ENCODE peak calls at places on chromosomes 6 and 20, in six cellular contexts. M, W, G, K, F and L are unnamed samples.
A peak's percentile ranks its signal among the peaks of the same experiment; 100 is the strongest.

GRCh38 chr20:62143976-62144825 is 632 bp downstream of the SS18L1 start:
- DNase-seq in M (no peak), G (peak; percentile 61), W (peak; percentile 58), F (peak; percentile 69), K (peak; percentile 79), L (peak; percentile 40)

GRCh38 chr20:52379723-52380336 is 188.3 kb upstream of the ZFP64 start:
- DNase-seq in G (peak; percentile 9), K (peak; percentile 60), F (peak; percentile 68), M (peak; percentile 19), W (peak; percentile 40), L (peak; percentile 11)

GRCh38 chr20:63980317-63980805 is 571 bp upstream of the PRPF6 start:
- DNase-seq in W (no peak), F (no peak), G (peak; percentile 35), K (no peak), M (no peak), L (no peak)

GRCh38 chr6:45663181-45664180 is 285.7 kb upstream of the SUPT3H start:
- DNase-seq in K (peak; percentile 71), F (no peak), G (no peak), M (no peak), W (peak; percentile 40), L (no peak)

GRCh38 chr6:30465582-30466306 is 23.6 kb upstream of the HLA-E start:
- DNase-seq in F (peak; percentile 45), K (no peak), G (no peak), W (no peak), M (no peak), L (no peak)

GRCh38 chr6:75934643-75935472 is 137.6 kb downstream of the IMPG1 start:
- DNase-seq in F (peak; percentile 76), G (peak; percentile 69), K (no peak), W (no peak), M (peak; percentile 28), L (peak; percentile 61)

GRCh38 chr6:14476793-14477531 is 359.4 kb downstream of the CD83 start:
- DNase-seq in G (no peak), M (peak; percentile 43), W (no peak), K (no peak), F (peak; percentile 43), L (no peak)

GRCh38 chr20:24364464-24364863 is 105.0 kb upstream of the SYNDIG1 start:
- DNase-seq in M (no peak), W (no peak), F (no peak), G (no peak), K (no peak), L (no peak)

GRCh38 chr6:46437671-46438221 is 53.5 kb downstream of the RCAN2 start:
- DNase-seq in G (no peak), F (no peak), K (no peak), W (no peak), M (no peak), L (no peak)

GRCh38 chr20:48149887-48150286 is 364.6 kb upstream of the SULF2 start:
- DNase-seq in W (no peak), G (no peak), K (no peak), M (no peak), F (no peak), L (no peak)

GRCh38 chr6:53699462-53699861 is 33.9 kb upstream of the KLHL31 start:
- DNase-seq in W (no peak), K (no peak), G (no peak), F (no peak), M (no peak), L (no peak)

GRCh38 chr6:134850906-134851305 is 99.0 kb downstream of the ALDH8A1 start:
- DNase-seq in K (no peak), W (no peak), G (no peak), F (no peak), M (no peak), L (no peak)

GRCh38 chr6:34680802-34681515 is 15.6 kb downstream of the ILRUN start:
- DNase-seq in M (no peak), K (no peak), F (peak; percentile 30), G (no peak), W (no peak), L (no peak)

GRCh38 chr6:22600059-22600458 is 30.7 kb downstream of the HDGFL1 start:
- DNase-seq in K (no peak), W (no peak), F (no peak), M (no peak), G (no peak), L (no peak)

GRCh38 chr6:64012351-64013060 is 376.9 kb downstream of the PHF3 start:
- DNase-seq in W (no peak), F (peak; percentile 91), K (no peak), G (peak; percentile 77), M (no peak), L (no peak)

GRCh38 chr6:100883347-100883746 is 2.2 kb upstream of the ASCC3 start:
- DNase-seq in F (no peak), K (no peak), G (no peak), W (no peak), M (no peak), L (no peak)

GRCh38 chr6:43308101-43308989 is at the start of gene CRIP3:
- DNase-seq in K (no peak), W (peak; percentile 48), M (no peak), F (no peak), G (no peak), L (peak; percentile 56)

GRCh38 chr6:90350689-90351554 is 54.3 kb upstream of the BACH2 start:
- DNase-seq in G (no peak), M (peak; percentile 23), W (no peak), K (no peak), F (no peak), L (peak; percentile 92)

GRCh38 chr6:30885481-30885998 is 1.2 kb downstream of the DDR1 start:
- DNase-seq in G (peak; percentile 65), M (peak; percentile 76), W (no peak), F (no peak), K (no peak), L (no peak)

GRCh38 chr6:126054258-126054702 is 67.9 kb downstream of the TRMT11 start:
- DNase-seq in F (peak; percentile 94), G (no peak), K (no peak), W (no peak), M (peak; percentile 40), L (no peak)

GRCh38 chr6:109456283-109456583 is 661 bp upstream of the MICAL1 start:
- DNase-seq in K (no peak), W (no peak), M (no peak), F (no peak), G (no peak), L (no peak)

GRCh38 chr6:125237764-125238163 is 64.0 kb downstream of the HDDC2 start:
- DNase-seq in W (no peak), M (no peak), G (no peak), F (no peak), K (no peak), L (no peak)